ENCODE peak calls at places on chromosomes 12 and 14, in ten cellular contexts. L is stimulated activated CD8-positive, alpha-beta memory T cell treated with anti-CD3 and anti-CD28 coated beads, Interleukin-2, amount 100 ng/mL, for 1 hour; Z is glomerular endothelial cell; I is neural progenitor cell; O is H7; Q is small intestine; J is iris pigment epithelial cell; Y is HT1080; A is Right ventricle myocardium superior; R is stimulated activated CD4-positive, alpha-beta T cell treated with anti-CD3 and anti-CD28 coated beads, Interleukin-2, amount 100 ng/mL, for 24 hours. N is an unnamed sample.
A peak's percentile ranks its signal among the peaks of the same experiment; 100 is the strongest.

GRCh38 chr12:107336705-107337104 is 243.4 kb upstream of the CRY1 start:
- DNase-seq in L (no peak), Z (no peak), I (no peak), O (no peak), Q (no peak), J (no peak), Y (no peak), A (no peak), R (no peak), N (no peak)

GRCh38 chr12:111074559-111074958 is 154.2 kb upstream of the MYL2 start:
- DNase-seq in L (no peak), Z (no peak), I (no peak), O (no peak), Q (no peak), J (no peak), Y (no peak), A (no peak), R (no peak), N (no peak)

GRCh38 chr12:109722022-109722752 is 8.6 kb downstream of the FAM222A start:
- DNase-seq in L (no peak), Z (no peak), I (no peak), O (no peak), Q (peak; percentile 81), J (no peak), Y (no peak), A (no peak), R (no peak), N (no peak)

GRCh38 chr14:101134161-101134631 is 230.7 kb upstream of the RTL1 start:
- DNase-seq in L (no peak), Z (no peak), I (no peak), O (peak; percentile 46), Q (no peak), J (no peak), Y (no peak), A (no peak), R (no peak), N (no peak)

GRCh38 chr12:103783744-103784664 is 57.0 kb downstream of the NT5DC3 start:
- DNase-seq in L (no peak), Z (no peak), I (no peak), O (no peak), Q (peak; percentile 8), J (no peak), Y (no peak), A (no peak), R (no peak), N (no peak)

GRCh38 chr12:2114071-2114470 is 61.3 kb downstream of the CACNA1C start:
- DNase-seq in L (no peak), Z (no peak), I (no peak), O (no peak), Q (no peak), J (no peak), Y (no peak), A (no peak), R (no peak), N (no peak)

GRCh38 chr12:3464561-3464960 is 26.4 kb upstream of the PRMT8 start:
- DNase-seq in L (no peak), Z (no peak), I (no peak), O (no peak), Q (no peak), J (no peak), Y (peak; percentile 13), A (no peak), R (no peak), N (no peak)

GRCh38 chr12:6688543-6688999 is 604 bp downstream of the ZNF384 start:
- DNase-seq in L (peak; percentile 21), Z (no peak), I (no peak), O (no peak), Q (peak; percentile 78), J (no peak), Y (peak; percentile 70), A (peak; percentile 64), R (no peak), N (no peak)

GRCh38 chr12:56374726-56375597 is 12.3 kb upstream of the APOF start:
- DNase-seq in L (no peak), Z (no peak), I (no peak), O (no peak), Q (no peak), J (no peak), Y (no peak), A (no peak), R (no peak), N (no peak)

GRCh38 chr14:20742132-20742531 is 3.6 kb upstream of the EDDM3A start:
- DNase-seq in L (no peak), Z (no peak), I (no peak), O (no peak), Q (peak; percentile 10), J (no peak), Y (no peak), A (no peak), R (no peak), N (no peak)

GRCh38 chr12:91978143-91978542 is 167.5 kb downstream of the BTG1 start:
- DNase-seq in L (no peak), Z (no peak), I (no peak), O (no peak), Q (no peak), J (peak; percentile 45), Y (peak; percentile 13), A (no peak), R (no peak), N (no peak)

GRCh38 chr14:46818147-46818546 is 166.6 kb upstream of the RPL10L start:
- DNase-seq in L (no peak), Z (no peak), I (peak; percentile 54), O (no peak), Q (no peak), J (no peak), Y (no peak), A (no peak), R (no peak), N (no peak)

GRCh38 chr14:73762375-73762822 is 48.2 kb upstream of the PNMA1 start:
- DNase-seq in L (no peak), Z (no peak), I (no peak), O (no peak), Q (peak; percentile 70), J (no peak), Y (no peak), A (no peak), R (no peak), N (no peak)

GRCh38 chr14:81162941-81163340 is 57.8 kb downstream of the GTF2A1 start:
- DNase-seq in L (no peak), Z (no peak), I (no peak), O (no peak), Q (no peak), J (peak; percentile 16), Y (peak; percentile 71), A (no peak), R (no peak), N (peak; percentile 45)